ENCODE peak calls at places on chromosome 7, in five cellular contexts. O is H7, H is IMR-90, W is fibroblast of lung, L is testis. D is an unnamed sample. For H3K36me3, the result is how much of the 10 kb centered on the place peaks cover.

GRCh38 chr7:50317221-50317678 is 12.7 kb downstream of the IKZF1 start:
- DNase-seq in O (no peak), H (no peak), L (no peak), W (no peak), D (no peak)

GRCh38 chr7:5704534-5704922 is 76.9 kb downstream of the RNF216 start:
- DNase-seq in O (peak), H (peak), L (peak), W (peak), D (peak)

GRCh38 chr7:100614308-100614861 is 2.0 kb downstream of the MOSPD3 start:
- DNase-seq in L (no peak), O (no peak), H (no peak), W (no peak), D (no peak)

GRCh38 chr7:2734761-2735571 is 47.0 kb downstream of the AMZ1 start:
- DNase-seq in L (peak), O (peak), W (no peak), H (no peak), D (no peak)

GRCh38 chr7:50940621-50941020 is 157.9 kb upstream of the GRB10 start:
- DNase-seq in O (no peak), L (no peak), W (no peak), H (no peak), D (no peak)

GRCh38 chr7:24979470-24979862 is 512 bp downstream of the OSBPL3 start:
- DNase-seq in H (peak), O (peak), L (peak), W (peak), D (no peak)

GRCh38 chr7:67636363-67637355 is 640.0 kb downstream of the TYW1 start:
- DNase-seq in H (no peak), W (no peak), O (peak), L (no peak), D (no peak)

GRCh38 chr7:133331861-133332260 is 79.0 kb downstream of the EXOC4 start:
- DNase-seq in H (no peak), L (no peak), W (no peak), O (no peak), D (no peak)

GRCh38 chr7:128174391-128174790 is 66.7 kb upstream of the LEP start:
- DNase-seq in L (no peak), W (no peak), O (no peak), H (no peak), D (no peak)

GRCh38 chr7:112144284-112145059 is 61.7 kb downstream of the DOCK4 start:
- DNase-seq in H (peak), W (peak), O (no peak), L (no peak), D (no peak)

GRCh38 chr7:88546808-88547207 is 212.7 kb upstream of the ZNF804B start:
- DNase-seq in H (no peak), O (peak), L (peak), W (no peak), D (peak)

DNA sequence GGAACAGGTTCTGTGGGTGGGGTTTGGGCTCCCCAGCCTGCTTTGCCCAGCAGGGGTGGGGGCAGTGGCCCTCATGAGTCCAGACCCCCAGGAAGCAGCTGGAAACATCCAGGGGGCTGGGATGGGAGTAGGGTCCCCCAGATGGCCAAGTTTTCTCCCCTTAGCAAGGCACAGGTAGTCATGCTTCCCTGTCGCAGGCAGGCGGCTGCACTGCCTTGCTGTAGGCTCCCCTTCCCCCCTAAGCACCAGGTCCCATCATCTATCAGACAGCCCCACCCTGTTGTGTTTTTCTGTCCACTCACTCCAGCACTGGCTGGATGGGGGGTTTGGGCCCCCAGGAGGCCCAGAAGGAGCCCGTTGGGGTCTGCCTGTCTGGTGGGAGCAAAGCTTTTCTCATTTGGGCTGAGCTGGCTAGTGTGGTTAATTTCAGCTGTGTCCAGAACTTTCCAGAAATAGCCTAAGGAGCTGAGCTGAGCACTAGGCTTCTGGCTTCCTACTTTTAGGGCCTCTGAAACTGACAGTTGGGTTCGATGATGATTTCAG is 7.9 kb downstream of the BRI3 start:
- DNase-seq in L (no peak), H (no peak), W (no peak), O (peak), D (no peak)
- H3K36me3 ChIP-seq in L (under half), H (half or more), W (under half), O (under half), D (under half)

DNA sequence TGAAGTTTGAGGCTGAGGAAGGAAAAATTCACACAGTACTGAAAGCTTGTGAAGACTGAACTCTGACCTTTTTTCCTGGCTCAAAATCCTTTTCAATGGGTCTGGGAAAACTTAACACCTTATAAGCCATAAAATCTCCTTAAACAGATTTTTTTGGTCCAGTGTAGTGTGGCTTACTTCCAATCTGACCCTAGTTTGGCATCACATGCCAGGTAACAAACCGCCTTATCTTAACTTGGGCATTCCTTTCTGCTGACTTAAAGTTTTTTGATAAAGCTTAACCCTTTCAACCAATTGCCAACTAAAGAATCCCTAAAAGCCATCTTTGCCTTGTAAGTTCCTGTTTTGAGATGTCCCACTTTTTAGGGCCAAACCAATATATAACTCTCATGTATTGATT is 13.2 kb upstream of the ITPRID1 start:
- DNase-seq in L (no peak), O (no peak), W (no peak), H (no peak), D (no peak)
- H3K36me3 ChIP-seq in L (under half), O (under half), W (under half), H (under half), D (under half)

GRCh38 chr7:131336956-131337355 is 9.3 kb downstream of the MKLN1 start:
- DNase-seq in L (no peak), O (no peak), H (peak), W (peak), D (no peak)

GRCh38 chr7:131338990-131339389 is 11.3 kb downstream of the MKLN1 start:
- DNase-seq in O (no peak), H (no peak), W (no peak), L (no peak), D (no peak)

GRCh38 chr7:131338173-131338572 is 10.5 kb downstream of the MKLN1 start:
- DNase-seq in W (no peak), L (no peak), H (no peak), O (no peak), D (no peak)

GRCh38 chr7:131331806-131332205 is 4.1 kb downstream of the MKLN1 start:
- DNase-seq in W (no peak), H (no peak), L (no peak), O (no peak), D (no peak)

DNA sequence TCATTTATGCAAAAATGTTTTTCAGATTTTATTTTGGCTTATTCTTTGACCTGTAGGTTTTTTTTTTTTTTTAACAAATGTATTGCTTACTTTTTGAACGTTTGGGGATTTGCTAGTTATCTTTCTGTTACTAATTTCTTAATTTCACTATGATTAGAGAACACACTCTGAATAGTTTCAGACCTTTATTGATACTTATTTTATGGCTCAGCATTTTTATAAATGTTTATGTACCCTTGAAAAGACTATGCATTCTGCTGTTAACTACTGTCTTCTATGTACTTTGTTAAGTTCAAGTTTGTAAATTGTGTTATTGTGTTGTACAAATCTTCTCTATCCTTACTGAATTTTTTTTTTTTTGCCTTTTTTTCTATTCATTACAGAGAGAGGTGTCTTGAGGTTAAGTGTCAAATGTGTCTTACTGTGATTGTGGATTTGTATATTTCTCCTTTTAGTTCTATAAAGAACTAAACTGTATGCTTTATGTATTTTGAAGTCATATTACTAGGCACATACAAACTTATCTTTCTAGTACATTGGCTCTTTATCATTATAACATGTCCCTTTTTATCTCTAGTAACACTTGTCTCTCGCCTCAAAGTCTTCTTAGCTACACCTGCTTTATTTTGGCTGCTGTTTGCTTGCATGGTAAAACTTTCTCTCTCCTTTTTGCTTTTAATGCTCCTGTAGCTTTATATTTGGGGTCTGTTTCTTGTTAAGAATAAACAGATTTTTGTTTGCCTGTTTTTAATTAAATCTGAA is 8.1 kb downstream of the MKLN1 start:
- DNase-seq in L (no peak), H (no peak), W (no peak), O (no peak), D (no peak)
- H3K36me3 ChIP-seq in L (under half), H (under half), W (under half), O (under half), D (under half)

GRCh38 chr7:44050121-44050914 is 5.8 kb downstream of the DBNL start:
- DNase-seq in L (no peak), O (no peak), H (no peak), W (no peak), D (no peak)
- H3K36me3 ChIP-seq in L (under half), O (under half), H (under half), W (under half), D (half or more)

D was measured in MG63.